ENCODE peak calls at places on chromosomes 1 and 21, in nine cellular contexts. One of them, this sample, is unnamed.

GRCh38 chr1:83882906-83883305 is 116.0 kb downstream of the TTLL7 start:
- DNase-seq in AG09319: no peak
- DNase-seq in foreskin fibroblast: peak
- DNase-seq in A549: no peak
- DNase-seq in mucosa of descending colon: no peak
- DNase-seq in WTC11: peak
- DNase-seq in fibroblast of lung: peak
- DNase-seq in heart left ventricle: no peak
- DNase-seq in AG10803: peak
- DNase-seq in this sample: no peak

GRCh38 chr1:117821382-117821755 is 108.1 kb downstream of the GDAP2 start:
- DNase-seq in AG09319: no peak
- DNase-seq in foreskin fibroblast: peak
- DNase-seq in A549: no peak
- DNase-seq in mucosa of descending colon: no peak
- DNase-seq in WTC11: no peak
- DNase-seq in fibroblast of lung: peak
- DNase-seq in heart left ventricle: no peak
- DNase-seq in AG10803: no peak
- DNase-seq in this sample: no peak

GRCh38 chr1:94236630-94237290 is 624 bp downstream of the ARHGAP29 start:
- DNase-seq in AG09319: no peak
- DNase-seq in foreskin fibroblast: peak
- DNase-seq in A549: no peak
- DNase-seq in mucosa of descending colon: no peak
- DNase-seq in WTC11: peak
- DNase-seq in fibroblast of lung: peak
- DNase-seq in heart left ventricle: peak
- DNase-seq in AG10803: peak
- DNase-seq in this sample: no peak

GRCh38 chr1:10616696-10617095 is 141.9 kb downstream of the PEX14 start:
- DNase-seq in AG09319: no peak
- DNase-seq in foreskin fibroblast: no peak
- DNase-seq in A549: no peak
- DNase-seq in mucosa of descending colon: no peak
- DNase-seq in WTC11: no peak
- DNase-seq in fibroblast of lung: no peak
- DNase-seq in heart left ventricle: no peak
- DNase-seq in AG10803: no peak
- DNase-seq in this sample: no peak

GRCh38 chr21:25561668-25562641 is 45.3 kb downstream of the MRPL39 start:
- DNase-seq in AG09319: peak
- DNase-seq in foreskin fibroblast: peak
- DNase-seq in A549: no peak
- DNase-seq in mucosa of descending colon: peak
- DNase-seq in WTC11: peak
- DNase-seq in fibroblast of lung: peak
- DNase-seq in heart left ventricle: peak
- DNase-seq in AG10803: peak
- DNase-seq in this sample: no peak

GRCh38 chr1:147202576-147202975 is 22.6 kb downstream of the FMO5 start:
- DNase-seq in AG09319: no peak
- DNase-seq in foreskin fibroblast: no peak
- DNase-seq in A549: no peak
- DNase-seq in mucosa of descending colon: no peak
- DNase-seq in WTC11: no peak
- DNase-seq in fibroblast of lung: no peak
- DNase-seq in heart left ventricle: no peak
- DNase-seq in AG10803: no peak
- DNase-seq in this sample: no peak

GRCh38 chr21:34762761-34763160 is 94.0 kb downstream of the CLIC6 start:
- DNase-seq in AG09319: no peak
- DNase-seq in foreskin fibroblast: peak
- DNase-seq in A549: no peak
- DNase-seq in mucosa of descending colon: no peak
- DNase-seq in WTC11: no peak
- DNase-seq in fibroblast of lung: peak
- DNase-seq in heart left ventricle: no peak
- DNase-seq in AG10803: peak
- DNase-seq in this sample: no peak

GRCh38 chr1:23366598-23366997 is 3.0 kb downstream of the ZNF436 start:
- DNase-seq in AG09319: no peak
- DNase-seq in foreskin fibroblast: no peak
- DNase-seq in A549: no peak
- DNase-seq in mucosa of descending colon: no peak
- DNase-seq in WTC11: no peak
- DNase-seq in fibroblast of lung: no peak
- DNase-seq in heart left ventricle: no peak
- DNase-seq in AG10803: no peak
- DNase-seq in this sample: no peak

GRCh38 chr21:29501451-29501850 is 202.7 kb downstream of the BACH1 start:
- DNase-seq in AG09319: no peak
- DNase-seq in foreskin fibroblast: peak
- DNase-seq in A549: no peak
- DNase-seq in mucosa of descending colon: no peak
- DNase-seq in WTC11: no peak
- DNase-seq in fibroblast of lung: peak
- DNase-seq in heart left ventricle: no peak
- DNase-seq in AG10803: peak
- DNase-seq in this sample: no peak

GRCh38 chr1:23149110-23149509 is 19.5 kb downstream of the LUZP1 start:
- DNase-seq in AG09319: no peak
- DNase-seq in foreskin fibroblast: no peak
- DNase-seq in A549: peak
- DNase-seq in mucosa of descending colon: no peak
- DNase-seq in WTC11: no peak
- DNase-seq in fibroblast of lung: peak
- DNase-seq in heart left ventricle: no peak
- DNase-seq in AG10803: no peak
- DNase-seq in this sample: no peak

GRCh38 chr1:193058529-193059281 is 455 bp downstream of the UCHL5 start:
- DNase-seq in AG09319: no peak
- DNase-seq in foreskin fibroblast: peak
- DNase-seq in A549: peak
- DNase-seq in mucosa of descending colon: peak
- DNase-seq in WTC11: peak
- DNase-seq in fibroblast of lung: peak
- DNase-seq in heart left ventricle: peak
- DNase-seq in AG10803: peak
- DNase-seq in this sample: no peak

GRCh38 chr1:12159826-12160225 is 7.0 kb upstream of the TNFRSF1B start:
- DNase-seq in AG09319: no peak
- DNase-seq in foreskin fibroblast: no peak
- DNase-seq in A549: no peak
- DNase-seq in mucosa of descending colon: peak
- DNase-seq in WTC11: no peak
- DNase-seq in fibroblast of lung: no peak
- DNase-seq in heart left ventricle: no peak
- DNase-seq in AG10803: no peak
- DNase-seq in this sample: no peak

GRCh38 chr1:56137090-56137489 is 442.3 kb downstream of the PLPP3 start:
- DNase-seq in AG09319: no peak
- DNase-seq in foreskin fibroblast: no peak
- DNase-seq in A549: no peak
- DNase-seq in mucosa of descending colon: no peak
- DNase-seq in WTC11: no peak
- DNase-seq in fibroblast of lung: no peak
- DNase-seq in heart left ventricle: no peak
- DNase-seq in AG10803: peak
- DNase-seq in this sample: no peak

GRCh38 chr1:33228935-33229487 is 27.3 kb upstream of the ZNF362 start:
- DNase-seq in AG09319: peak
- DNase-seq in foreskin fibroblast: peak
- DNase-seq in A549: no peak
- DNase-seq in mucosa of descending colon: no peak
- DNase-seq in WTC11: no peak
- DNase-seq in fibroblast of lung: peak
- DNase-seq in heart left ventricle: peak
- DNase-seq in AG10803: peak
- DNase-seq in this sample: peak

GRCh38 chr21:24939288-24939687 is 668.0 kb downstream of the MRPL39 start:
- DNase-seq in AG09319: no peak
- DNase-seq in foreskin fibroblast: no peak
- DNase-seq in A549: no peak
- DNase-seq in mucosa of descending colon: no peak
- DNase-seq in WTC11: no peak
- DNase-seq in fibroblast of lung: no peak
- DNase-seq in heart left ventricle: no peak
- DNase-seq in AG10803: no peak
- DNase-seq in this sample: no peak

GRCh38 chr1:73162576-73162975 is 880.2 kb upstream of the NEGR1 start:
- DNase-seq in AG09319: no peak
- DNase-seq in foreskin fibroblast: peak
- DNase-seq in A549: no peak
- DNase-seq in mucosa of descending colon: no peak
- DNase-seq in WTC11: no peak
- DNase-seq in fibroblast of lung: no peak
- DNase-seq in heart left ventricle: no peak
- DNase-seq in AG10803: no peak
- DNase-seq in this sample: no peak

GRCh38 chr1:43924516-43924915 is 9.1 kb upstream of the ARTN start:
- DNase-seq in AG09319: no peak
- DNase-seq in foreskin fibroblast: peak
- DNase-seq in A549: no peak
- DNase-seq in mucosa of descending colon: no peak
- DNase-seq in WTC11: no peak
- DNase-seq in fibroblast of lung: no peak
- DNase-seq in heart left ventricle: no peak
- DNase-seq in AG10803: no peak
- DNase-seq in this sample: no peak

DNA sequence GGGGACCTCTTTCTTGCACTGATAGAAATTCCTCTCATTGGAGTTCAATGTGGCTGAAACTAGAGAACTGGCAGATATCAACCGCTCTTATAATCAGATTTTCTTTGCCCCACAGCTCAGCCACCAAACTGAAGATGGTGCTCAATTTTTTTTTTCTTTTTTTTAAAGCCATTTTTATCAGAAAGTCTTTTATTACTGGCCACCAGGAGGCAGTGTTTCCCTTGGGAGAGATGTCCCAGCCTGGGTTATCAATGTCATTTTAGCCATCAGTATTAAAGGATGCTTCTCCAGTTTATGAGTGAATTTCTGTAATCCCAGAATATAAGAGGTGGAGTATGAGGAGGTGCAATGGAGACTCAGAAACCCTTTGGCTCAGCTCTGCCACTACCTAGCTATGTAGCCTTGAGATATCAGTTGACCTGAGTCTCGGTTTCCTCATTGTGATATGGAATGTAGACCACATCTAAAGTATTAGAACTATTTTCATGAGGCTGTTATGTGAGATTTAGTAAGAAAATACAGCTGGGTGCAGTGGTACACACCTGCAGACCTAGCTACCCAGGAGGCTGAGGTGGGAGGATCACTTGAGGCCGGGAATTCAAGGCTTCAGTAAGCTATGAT is 27.6 kb downstream of the CD244 start:
- DNase-seq in AG09319: no peak
- DNase-seq in foreskin fibroblast: peak
- DNase-seq in A549: peak
- DNase-seq in mucosa of descending colon: no peak
- DNase-seq in WTC11: no peak
- DNase-seq in fibroblast of lung: peak
- DNase-seq in heart left ventricle: peak
- DNase-seq in AG10803: peak
- DNase-seq in this sample: no peak
- TF ChIP-seq CTCF in AG09319: peak
- TF ChIP-seq CTCF in foreskin fibroblast: peak
- TF ChIP-seq CTCF in A549: peak
- TF ChIP-seq CTCF in mucosa of descending colon: peak
- TF ChIP-seq CTCF in WTC11: peak
- TF ChIP-seq CTCF in fibroblast of lung: peak
- TF ChIP-seq CTCF in heart left ventricle: peak
- TF ChIP-seq CTCF in AG10803: peak
- TF ChIP-seq CTCF in this sample: no peak

GRCh38 chr1:49333946-49334345 is 557.3 kb upstream of the BEND5 start:
- DNase-seq in AG09319: no peak
- DNase-seq in foreskin fibroblast: no peak
- DNase-seq in A549: no peak
- DNase-seq in mucosa of descending colon: no peak
- DNase-seq in WTC11: no peak
- DNase-seq in fibroblast of lung: no peak
- DNase-seq in heart left ventricle: no peak
- DNase-seq in AG10803: peak
- DNase-seq in this sample: no peak

DNA sequence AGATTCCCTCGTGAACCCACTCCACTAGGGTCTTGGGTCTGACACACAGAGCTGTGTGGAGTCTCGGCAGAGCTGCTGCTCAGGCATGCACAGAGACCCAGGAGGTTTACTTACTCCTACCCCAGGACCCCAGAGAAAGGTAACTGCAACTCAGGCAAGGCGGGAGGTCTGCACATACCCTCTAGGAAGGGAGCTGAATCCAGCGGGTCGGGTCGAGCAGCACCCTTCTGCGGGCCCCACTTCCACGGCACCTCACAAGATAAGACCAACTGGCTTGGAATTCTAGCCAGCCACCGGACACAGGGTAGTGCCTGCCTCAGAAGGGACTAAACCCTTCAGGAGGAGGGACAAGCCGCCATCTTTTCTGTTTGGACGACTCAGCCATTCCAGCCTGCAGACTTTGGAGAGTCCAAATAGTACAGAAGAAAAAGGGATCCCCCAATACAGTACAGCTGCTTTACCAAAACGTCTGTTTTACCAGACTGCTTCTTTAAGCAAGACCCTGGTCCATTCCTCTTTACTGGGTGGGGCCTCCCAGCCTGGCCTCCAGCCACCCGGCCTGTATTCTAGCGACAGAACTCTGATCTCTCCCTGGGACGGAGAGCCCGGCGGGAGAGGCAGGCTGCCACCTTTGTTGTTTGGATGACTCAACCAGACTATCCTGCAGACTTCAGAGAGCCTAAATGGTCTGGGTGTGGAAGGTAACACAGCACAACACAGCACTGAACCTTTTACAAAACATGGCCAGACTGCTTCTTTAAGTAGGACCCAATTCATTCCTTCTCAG is 554.6 kb upstream of the BEND5 start:
- DNase-seq in AG09319: no peak
- DNase-seq in foreskin fibroblast: no peak
- DNase-seq in A549: no peak
- DNase-seq in mucosa of descending colon: no peak
- DNase-seq in WTC11: no peak
- DNase-seq in fibroblast of lung: no peak
- DNase-seq in heart left ventricle: no peak
- DNase-seq in AG10803: no peak
- DNase-seq in this sample: no peak
- TF ChIP-seq CTCF in AG09319: no peak
- TF ChIP-seq CTCF in foreskin fibroblast: no peak
- TF ChIP-seq CTCF in A549: no peak
- TF ChIP-seq CTCF in mucosa of descending colon: no peak
- TF ChIP-seq CTCF in WTC11: no peak
- TF ChIP-seq CTCF in fibroblast of lung: no peak
- TF ChIP-seq CTCF in heart left ventricle: no peak
- TF ChIP-seq CTCF in AG10803: no peak
- TF ChIP-seq CTCF in this sample: no peak

GRCh38 chr1:79781261-79781660 is 774.7 kb upstream of the ADGRL4 start:
- DNase-seq in AG09319: no peak
- DNase-seq in foreskin fibroblast: peak
- DNase-seq in A549: no peak
- DNase-seq in mucosa of descending colon: no peak
- DNase-seq in WTC11: no peak
- DNase-seq in fibroblast of lung: no peak
- DNase-seq in heart left ventricle: no peak
- DNase-seq in AG10803: peak
- DNase-seq in this sample: no peak
- TF ChIP-seq CTCF in AG09319: no peak
- TF ChIP-seq CTCF in foreskin fibroblast: no peak
- TF ChIP-seq CTCF in A549: no peak
- TF ChIP-seq CTCF in mucosa of descending colon: no peak
- TF ChIP-seq CTCF in WTC11: no peak
- TF ChIP-seq CTCF in fibroblast of lung: no peak
- TF ChIP-seq CTCF in heart left ventricle: no peak
- TF ChIP-seq CTCF in AG10803: no peak
- TF ChIP-seq CTCF in this sample: no peak

GRCh38 chr1:155057788-155058211 is 5.7 kb upstream of the EFNA4 start:
- DNase-seq in AG09319: no peak
- DNase-seq in foreskin fibroblast: no peak
- DNase-seq in A549: no peak
- DNase-seq in mucosa of descending colon: no peak
- DNase-seq in WTC11: no peak
- DNase-seq in fibroblast of lung: no peak
- DNase-seq in heart left ventricle: no peak
- DNase-seq in AG10803: no peak
- DNase-seq in this sample: no peak
- TF ChIP-seq CTCF in AG09319: no peak
- TF ChIP-seq CTCF in foreskin fibroblast: no peak
- TF ChIP-seq CTCF in A549: no peak
- TF ChIP-seq CTCF in mucosa of descending colon: no peak
- TF ChIP-seq CTCF in WTC11: no peak
- TF ChIP-seq CTCF in fibroblast of lung: peak
- TF ChIP-seq CTCF in heart left ventricle: no peak
- TF ChIP-seq CTCF in AG10803: no peak
- TF ChIP-seq CTCF in this sample: no peak

This sample was measured in omental fat pad.